ENCODE peak calls at places on chromosomes 5 and 9, in seven cellular contexts. Z is GM10248, H is neural crest cell, N is HFFc6, C is progenitor cell of endocrine pancreas, Y is spleen, L is BJ. Q is an unnamed sample.

GRCh38 chr5:138955013-138955660 is 80.0 kb upstream of the LRRTM2 start:
- DNase-seq in N (no peak), Y (peak; percentile 74), H (no peak), Z (no peak), L (no peak), C (no peak), Q (no peak)

GRCh38 chr5:164097747-164098146 is 592.3 kb downstream of the MAT2B start:
- DNase-seq in Z (no peak), H (no peak), L (no peak), N (no peak), C (no peak), Y (no peak), Q (no peak)

GRCh38 chr5:59956130-59956773 is 62.7 kb upstream of the PDE4D start:
- DNase-seq in N (no peak), Y (no peak), Z (no peak), C (no peak), L (peak; percentile 30), H (no peak), Q (no peak)

GRCh38 chr5:477871-478270 is 34.9 kb downstream of the EXOC3 start:
- DNase-seq in H (no peak), Z (no peak), N (no peak), Y (no peak), L (no peak), C (no peak), Q (no peak)

GRCh38 chr9:82882744-82883143 is 180.2 kb downstream of the RASEF start:
- DNase-seq in H (no peak), C (no peak), L (no peak), Y (no peak), Z (no peak), N (no peak), Q (no peak)

GRCh38 chr9:104586496-104587180 is 12.6 kb downstream of the OR13C5 start:
- DNase-seq in H (no peak), C (no peak), L (peak; percentile 41), Y (no peak), N (no peak), Z (no peak), Q (no peak)

GRCh38 chr5:37075399-37075950 is 173.7 kb downstream of the CPLANE1 start:
- DNase-seq in N (no peak), L (no peak), C (no peak), H (no peak), Z (no peak), Y (no peak), Q (no peak)

GRCh38 chr5:139147743-139148079 is 50.5 kb downstream of the SIL1 start:
- DNase-seq in N (peak; percentile 51), Y (no peak), L (no peak), C (no peak), Z (no peak), H (no peak), Q (no peak)

GRCh38 chr5:109852371-109853160 is 162.8 kb downstream of the MAN2A1 start:
- DNase-seq in Y (no peak), Z (no peak), N (peak; percentile 66), L (no peak), C (no peak), H (no peak), Q (no peak)

GRCh38 chr5:92401492-92401891 is 1018.4 kb upstream of the ARRDC3 start:
- DNase-seq in C (no peak), L (no peak), Z (no peak), H (no peak), N (no peak), Y (no peak), Q (no peak)

GRCh38 chr5:108801776-108802175 is 54.1 kb downstream of the FER start:
- DNase-seq in L (peak; percentile 72), Z (no peak), N (peak; percentile 90), Y (no peak), C (no peak), H (no peak), Q (no peak)

DNA sequence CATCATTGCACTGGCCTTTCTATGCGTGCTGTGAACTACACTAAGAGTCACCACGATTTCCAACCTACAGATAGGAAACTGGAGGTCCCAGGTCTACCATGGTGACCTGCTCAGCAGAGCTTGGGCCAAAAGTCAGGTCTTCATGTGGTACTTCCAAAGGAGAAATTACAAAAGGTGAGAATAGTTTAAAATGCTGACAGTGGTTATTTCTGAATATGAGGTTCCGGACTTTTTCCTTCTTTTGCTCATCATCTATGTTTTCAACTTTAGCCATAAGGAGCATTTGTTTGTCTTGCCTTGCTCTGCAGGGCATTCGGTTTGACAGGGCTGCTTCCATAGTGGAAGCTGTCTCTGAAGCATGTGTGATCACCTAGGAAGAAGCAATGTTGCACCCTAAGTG is 282.1 kb upstream of the IRX1 start:
- DNase-seq in C (no peak), N (no peak), Z (no peak), Y (no peak), H (no peak), L (no peak), Q (no peak)
- TF ChIP-seq CTCF in C (no peak), N (no peak), Z (no peak), Y (no peak), H (no peak), L (no peak), Q (no peak)

GRCh38 chr9:112332977-112333638 is at the start of gene PTBP3:
- DNase-seq in C (peak; percentile 68), Z (peak; percentile 80), L (no peak), Y (peak; percentile 97), H (peak; percentile 51), N (peak; percentile 60), Q (peak; percentile 81)

GRCh38 chr9:112334319-112334828 is 955 bp upstream of the PTBP3 start:
- DNase-seq in H (no peak), Z (peak; percentile 45), C (no peak), Y (no peak), N (peak; percentile 32), L (no peak), Q (no peak)

GRCh38 chr9:112332674-112332976 is 794 bp downstream of the PTBP3 start:
- DNase-seq in H (no peak), C (no peak), N (no peak), Y (no peak), Z (no peak), L (no peak), Q (no peak)

GRCh38 chr9:112332272-112332671 is 1.1 kb downstream of the PTBP3 start:
- DNase-seq in H (no peak), N (no peak), C (no peak), L (no peak), Y (no peak), Z (no peak), Q (no peak)

DNA sequence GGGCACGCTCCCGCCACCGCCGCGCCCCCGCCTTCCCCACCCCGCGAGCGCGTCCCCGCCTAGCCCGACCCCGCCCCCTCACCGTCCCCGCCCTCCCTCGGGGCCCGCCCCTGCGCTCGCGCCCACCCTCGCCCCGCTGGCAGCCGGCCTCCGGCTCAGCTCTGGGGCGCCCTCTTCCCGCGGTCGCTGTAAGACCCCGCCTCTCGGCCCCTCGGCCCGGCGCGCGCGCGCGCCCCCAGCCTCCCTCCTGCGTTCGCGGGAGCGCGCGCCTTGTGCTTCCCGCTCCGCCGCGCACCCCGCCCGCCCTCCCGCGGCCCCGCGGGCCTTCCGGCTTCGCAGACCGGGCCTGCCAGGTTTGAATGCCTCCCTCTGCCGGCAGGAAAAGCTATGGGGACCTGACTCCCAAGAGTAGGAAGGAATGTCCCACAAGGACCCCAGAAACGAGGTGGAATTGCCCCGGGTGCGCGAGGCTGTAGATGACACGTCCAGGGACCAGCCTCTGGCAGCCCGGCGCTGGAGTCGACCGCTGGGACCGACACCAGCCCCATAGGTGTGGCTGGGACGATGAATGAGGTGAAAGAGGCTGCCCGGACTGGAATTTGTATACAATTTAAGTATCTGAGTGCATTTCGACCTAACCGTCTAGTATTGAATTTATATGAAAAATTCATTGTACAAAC is 360 bp upstream of the PTBP3 start:
- DNase-seq in C (peak; percentile 94), N (peak; percentile 84), Z (peak; percentile 96), Y (peak; percentile 99), H (peak; percentile 92), L (peak; percentile 64), Q (peak; percentile 85)
- TF ChIP-seq CTCF in C (peak; percentile 56), N (peak; percentile 74), Z (peak; percentile 56), Y (peak; percentile 24), H (peak; percentile 66), L (peak; percentile 71), Q (no peak)

DNA sequence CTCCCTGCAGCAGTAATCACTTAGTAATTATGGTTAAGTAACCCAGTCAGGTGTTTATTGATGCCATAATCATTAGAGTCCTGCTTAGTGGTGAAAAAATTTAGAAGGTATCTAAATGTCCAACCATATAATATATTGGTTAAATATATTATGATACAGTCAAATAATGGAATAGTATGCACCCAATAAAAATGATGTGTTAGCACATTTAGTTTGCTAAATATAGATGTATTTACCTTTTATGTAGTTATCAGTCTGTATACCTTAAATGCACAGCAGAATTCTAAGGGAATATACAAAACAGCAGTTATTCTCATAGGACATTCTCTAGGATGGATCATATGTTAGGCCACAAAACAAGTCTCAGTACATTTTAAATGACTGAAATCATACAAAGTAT is 90.4 kb downstream of the PRKACG start:
- DNase-seq in H (no peak), Z (no peak), L (no peak), C (no peak), N (no peak), Y (no peak), Q (no peak)
- TF ChIP-seq CTCF in H (no peak), Z (no peak), L (no peak), C (no peak), N (no peak), Y (no peak), Q (no peak)

GRCh38 chr9:136177224-136177623 is 27.7 kb downstream of the LHX3 start:
- DNase-seq in L (no peak), Y (no peak), Z (no peak), H (no peak), N (no peak), C (no peak), Q (no peak)

GRCh38 chr9:136175745-136176290 is 29.1 kb downstream of the LHX3 start:
- DNase-seq in Y (no peak), Z (no peak), C (no peak), H (no peak), N (no peak), L (no peak), Q (no peak)

GRCh38 chr9:136172412-136173079 is 32.4 kb downstream of the LHX3 start:
- DNase-seq in H (no peak), N (no peak), L (no peak), Y (no peak), C (no peak), Z (no peak), Q (no peak)

GRCh38 chr9:136173648-136174290 is 31.2 kb downstream of the LHX3 start:
- DNase-seq in N (no peak), Y (no peak), Z (no peak), C (no peak), L (no peak), H (no peak), Q (no peak)

DNA sequence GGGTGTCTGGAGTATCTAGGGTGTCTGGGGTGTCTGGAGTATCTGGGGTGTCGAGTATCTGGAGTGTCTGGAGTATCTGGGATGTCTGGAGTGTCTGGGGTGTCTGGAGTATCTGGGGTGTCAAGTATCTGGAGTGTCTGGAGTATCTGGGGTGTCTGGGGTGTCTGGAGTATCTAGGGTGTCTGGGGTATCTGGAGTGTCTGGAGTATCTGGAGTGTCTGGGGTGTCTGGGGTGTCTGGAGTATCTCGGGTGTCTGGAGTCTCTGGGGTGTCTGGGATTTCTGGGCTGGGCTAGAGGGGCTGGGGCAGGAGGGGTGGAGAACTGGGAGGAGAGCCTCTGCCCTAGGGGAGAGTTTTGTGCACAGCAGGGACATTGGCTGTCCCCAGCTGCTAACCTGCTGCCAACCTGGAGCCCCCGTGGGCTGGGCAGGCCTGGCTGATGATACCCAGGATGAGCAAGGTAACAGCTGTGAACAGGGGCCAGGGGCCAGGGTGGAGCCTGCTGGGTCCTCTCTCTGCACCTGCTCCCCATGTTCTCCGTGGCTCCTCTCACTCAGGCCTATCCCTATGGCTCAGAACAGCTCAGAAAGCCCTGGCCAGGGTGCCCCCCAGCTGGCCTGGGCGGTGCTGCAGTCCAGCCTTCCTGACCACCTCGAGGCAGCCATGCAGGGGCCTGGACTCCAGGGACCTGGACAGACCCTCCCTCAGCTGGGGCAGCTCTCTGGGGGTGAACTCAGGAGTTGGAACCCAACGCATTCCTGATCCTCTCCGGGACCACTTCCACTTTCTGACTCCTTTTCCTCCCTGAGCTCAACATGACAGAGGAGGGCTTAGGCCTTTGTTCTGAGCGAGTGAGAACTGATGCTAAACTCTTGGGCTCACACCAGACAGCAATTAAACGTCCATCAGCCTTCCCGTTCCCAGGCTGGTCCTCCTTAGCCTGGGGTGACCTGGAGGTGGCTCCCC is 29.9 kb downstream of the LHX3 start:
- DNase-seq in H (no peak), Y (no peak), Z (no peak), C (no peak), N (no peak), L (no peak), Q (no peak)
- TF ChIP-seq CTCF in H (no peak), Y (no peak), Z (no peak), C (no peak), N (no peak), L (peak; percentile 15), Q (no peak)